ENCODE peak calls at places on chromosomes 3 and 15, in six cellular contexts. B is HCT116, I is GM23338, G is A549, H is GM12878, P is HepG2. M is an unnamed sample.

GRCh38 chr3:32384938-32385337 is 6.7 kb upstream of the CMTM7 start:
- DNase-seq in B (no peak), I (peak; percentile 52), G (no peak), H (no peak), P (no peak), M (no peak)

GRCh38 chr3:144384241-144384979 is 412.8 kb downstream of the DIPK2A start:
- DNase-seq in B (no peak), H (no peak), P (no peak), I (peak; percentile 4), G (no peak), M (no peak)

GRCh38 chr3:63911395-63911900 is 735 bp downstream of the SCAANT1 start:
- DNase-seq in I (no peak), G (no peak), B (no peak), P (no peak), H (no peak), M (no peak)

GRCh38 chr3:27312044-27312668 is 57.0 kb downstream of the NEK10 start:
- DNase-seq in P (peak; percentile 66), I (peak; percentile 83), H (peak; percentile 15), B (peak; percentile 75), G (peak; percentile 84), M (peak; percentile 27)

GRCh38 chr3:12751548-12751947 is 7.5 kb downstream of the TMEM40 start:
- DNase-seq in H (no peak), I (no peak), G (peak; percentile 28), B (no peak), P (peak; percentile 10), M (no peak)

GRCh38 chr15:60006203-60006782 is 2.2 kb downstream of the FOXB1 start:
- DNase-seq in I (peak; percentile 94), H (no peak), P (no peak), G (no peak), B (no peak), M (no peak)

GRCh38 chr3:179666030-179666429 is 13.2 kb downstream of the USP13 start:
- DNase-seq in I (no peak), B (no peak), G (no peak), P (no peak), H (no peak), M (no peak)

GRCh38 chr3:12932347-12932746 is 91.0 kb upstream of the RPL32 start:
- DNase-seq in B (no peak), G (no peak), I (no peak), H (no peak), P (no peak), M (no peak)

GRCh38 chr3:43340403-43340802 is 54.1 kb downstream of the SNRK start:
- DNase-seq in I (no peak), H (no peak), G (no peak), P (no peak), B (no peak), M (no peak)

GRCh38 chr3:173653781-173654180 is 256.2 kb downstream of the NLGN1 start:
- DNase-seq in P (no peak), G (no peak), I (no peak), H (no peak), B (no peak), M (no peak)

GRCh38 chr3:9622438-9622837 is 26.9 kb upstream of the MTMR14 start:
- DNase-seq in H (no peak), P (no peak), G (no peak), B (no peak), I (no peak), M (no peak)

GRCh38 chr3:172517859-172518466 is 5.3 kb downstream of the TNFSF10 start:
- DNase-seq in I (no peak), G (no peak), B (no peak), H (no peak), P (no peak), M (no peak)

GRCh38 chr3:37892917-37893595 is 31.4 kb downstream of the CTDSPL start:
- DNase-seq in H (no peak), P (peak; percentile 85), G (no peak), B (no peak), I (no peak), M (no peak)

GRCh38 chr3:132421832-132422231 is 4.5 kb downstream of the DNAJC13 start:
- DNase-seq in I (no peak), G (peak; percentile 13), H (no peak), P (peak; percentile 60), B (no peak), M (no peak)

GRCh38 chr15:38996111-38996541 is 431.5 kb upstream of the RASGRP1 start:
- DNase-seq in B (no peak), H (no peak), P (no peak), G (no peak), I (no peak), M (no peak)

GRCh38 chr3:58366699-58367098 is 34.0 kb downstream of the PXK start:
- DNase-seq in H (no peak), B (no peak), I (no peak), G (no peak), P (no peak), M (no peak)

GRCh38 chr3:165389064-165389463 is 192.9 kb upstream of the SLITRK3 start:
- DNase-seq in G (no peak), I (no peak), P (no peak), H (no peak), B (no peak), M (no peak)

GRCh38 chr3:107367353-107367752 is 9.9 kb upstream of the CCDC54 start:
- DNase-seq in H (no peak), I (peak; percentile 59), B (peak; percentile 6), G (peak; percentile 62), P (no peak), M (peak; percentile 52)

GRCh38 chr3:45055411-45056143 is 29.5 kb downstream of the CLEC3B start:
- DNase-seq in G (peak; percentile 49), I (peak; percentile 72), H (no peak), P (peak; percentile 65), B (no peak), M (no peak)

GRCh38 chr3:112738366-112738765 is 97.4 kb upstream of the CCDC80 start:
- DNase-seq in B (no peak), G (no peak), P (no peak), I (no peak), H (no peak), M (no peak)

GRCh38 chr15:54017911-54018310 is 39.7 kb downstream of the UNC13C start:
- DNase-seq in B (no peak), H (no peak), I (no peak), G (no peak), P (no peak), M (no peak)

GRCh38 chr15:65533057-65533752 is 2.9 kb downstream of the HACD3 start:
- DNase-seq in B (no peak), H (no peak), I (no peak), G (no peak), P (no peak), M (no peak)

GRCh38 chr3:129421236-129421883 is 7.1 kb downstream of the EFCAB12 start:
- DNase-seq in P (no peak), I (no peak), H (no peak), B (no peak), G (no peak), M (no peak)

GRCh38 chr3:103446958-103447357 is 1012.1 kb downstream of the ZPLD1 start:
- DNase-seq in P (no peak), H (no peak), G (no peak), B (no peak), I (no peak), M (no peak)

GRCh38 chr3:194740859-194741486 is 55.3 kb downstream of the FAM43A start:
- DNase-seq in I (peak; percentile 33), P (peak; percentile 64), H (no peak), G (peak; percentile 61), B (peak; percentile 91), M (no peak)

GRCh38 chr3:178137831-178138230 is 398.4 kb upstream of the KCNMB2 start:
- DNase-seq in H (no peak), G (no peak), P (no peak), I (no peak), B (no peak), M (no peak)

GRCh38 chr15:33211409-33211808 is 16.9 kb upstream of the FMN1 start:
- DNase-seq in B (no peak), P (no peak), H (no peak), G (no peak), I (no peak), M (no peak)
- H3K27ac ChIP-seq in B (no peak overlapping the region), P (no peak overlapping the region), H (no peak overlapping the region), G (no peak overlapping the region), I (no peak overlapping the region), M (no peak overlapping the region)

GRCh38 chr3:128418900-128419299 is 47.8 kb downstream of the DNAJB8 start:
- DNase-seq in P (no peak), G (no peak), I (no peak), H (no peak), B (no peak), M (no peak)

GRCh38 chr3:128416578-128417150 is 50.0 kb downstream of the DNAJB8 start:
- DNase-seq in B (peak; percentile 92), P (peak; percentile 78), G (peak; percentile 72), H (no peak), I (no peak), M (peak; percentile 77)

GRCh38 chr3:128415110-128415772 is 51.4 kb downstream of the DNAJB8 start:
- DNase-seq in B (no peak), P (no peak), I (no peak), H (no peak), G (no peak), M (peak; percentile 82)

GRCh38 chr3:128413413-128414205 is 53.1 kb downstream of the DNAJB8 start:
- DNase-seq in I (no peak), G (no peak), P (no peak), H (no peak), B (no peak), M (no peak)

GRCh38 chr3:128415773-128416577 is 50.7 kb downstream of the DNAJB8 start:
- DNase-seq in H (no peak), G (no peak), P (no peak), B (no peak), I (no peak), M (no peak)
- TF ChIP-seq REST in H (no peak), G (no peak), P (no peak), B (no peak), I (no peak), M (no peak)

DNA sequence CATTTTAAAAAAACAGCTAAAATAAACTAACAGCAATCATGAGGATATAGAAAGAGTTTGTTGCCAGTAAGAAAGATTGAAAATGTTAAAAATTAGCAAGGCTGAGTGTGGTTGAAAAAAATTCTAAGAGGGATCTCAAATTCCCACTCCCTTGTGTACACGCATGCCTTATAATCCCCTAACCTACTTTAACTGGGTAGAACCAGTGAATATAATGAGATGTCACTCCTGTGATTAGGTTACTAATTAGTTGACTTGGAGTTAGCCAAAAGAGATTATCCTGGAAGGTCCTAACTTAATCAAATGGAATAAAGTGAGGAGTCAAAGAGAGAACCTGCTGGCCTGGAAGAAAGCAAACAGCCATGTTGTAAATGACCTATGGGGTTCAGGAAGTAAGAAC is 286.0 kb upstream of the TGFBR2 start:
- DNase-seq in B (no peak), P (no peak), H (no peak), I (no peak), G (no peak), M (no peak)
- H3K27ac ChIP-seq in B (no peak overlapping the region), P (no peak overlapping the region), H (no peak overlapping the region), I (no peak overlapping the region), G (no peak overlapping the region), M (no peak overlapping the region)

DNA sequence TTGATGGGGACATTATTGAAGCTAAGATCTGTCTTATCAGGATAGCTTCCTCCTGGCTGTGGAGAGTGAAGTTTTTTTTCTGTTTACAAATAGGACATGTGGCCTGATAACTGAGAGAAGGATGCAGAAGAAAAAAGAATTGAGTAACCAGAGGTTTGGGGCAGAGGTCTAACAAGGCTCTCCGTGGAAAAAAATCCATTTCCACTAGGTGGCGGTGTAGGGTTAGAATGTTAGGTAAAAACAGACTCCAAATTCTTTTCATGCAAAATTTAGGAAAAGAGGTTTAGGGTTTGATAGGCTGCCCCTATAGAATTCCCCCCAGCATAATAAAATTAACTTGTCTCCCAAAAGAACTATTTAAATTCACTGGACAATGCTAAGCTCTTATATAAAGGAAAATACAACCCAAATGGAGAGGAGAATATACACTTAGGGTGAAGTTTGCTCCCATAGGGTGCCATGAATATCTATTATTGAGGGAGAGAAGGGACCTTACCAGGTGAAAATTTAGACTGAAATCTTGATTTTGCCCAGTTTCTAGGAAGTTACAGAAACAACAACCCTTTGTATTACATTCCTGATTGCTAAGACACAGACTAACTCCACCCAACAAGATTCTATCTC is 1560.4 kb downstream of the OTOL1 start:
- DNase-seq in P (peak; percentile 41), H (no peak), I (peak; percentile 89), G (peak; percentile 56), B (peak; percentile 42), M (peak; percentile 11)
- TF ChIP-seq REST in P (no peak), H (no peak), I (no peak), G (no peak), B (no peak), M (no peak)

M was measured in HL-60.